ENCODE peak calls at places on chromosomes 3 and 15, in six cellular contexts. P, I, Z, V, Y and Q are unnamed samples.

GRCh38 chr3:124063168-124063909 is 71.4 kb upstream of the ROPN1 start:
- DNase-seq in P (peak), I (no peak), Z (no peak), V (peak), Y (no peak), Q (peak)

GRCh38 chr15:60006203-60006782 is 2.2 kb downstream of the FOXB1 start:
- DNase-seq in P (peak), I (no peak), Z (no peak), V (no peak), Y (no peak), Q (peak)

GRCh38 chr3:168134931-168135330 is 39.2 kb upstream of the GOLIM4 start:
- DNase-seq in P (no peak), I (no peak), Z (no peak), V (no peak), Y (no peak), Q (no peak)

GRCh38 chr3:40546811-40547210 is 22.1 kb downstream of the ZNF621 start:
- DNase-seq in P (no peak), I (no peak), Z (no peak), V (peak), Y (no peak), Q (peak)

GRCh38 chr3:12831582-12831866 is 9.8 kb downstream of the RPL32 start:
- DNase-seq in P (no peak), I (no peak), Z (no peak), V (no peak), Y (no peak), Q (no peak)

GRCh38 chr3:149494022-149494758 is 19.7 kb downstream of the TM4SF4 start:
- DNase-seq in P (peak), I (no peak), Z (no peak), V (peak), Y (peak), Q (peak)

GRCh38 chr3:149330609-149331008 is 2.8 kb downstream of the TM4SF18 start:
- DNase-seq in P (no peak), I (no peak), Z (no peak), V (no peak), Y (no peak), Q (no peak)

GRCh38 chr3:62863648-62864047 is 11.6 kb downstream of the CADPS start:
- DNase-seq in P (no peak), I (no peak), Z (no peak), V (no peak), Y (no peak), Q (no peak)